ENCODE peak calls at places on chromosomes 3 and 15, in six cellular contexts. C is ovary, B is dorsolateral prefrontal cortex, N is endothelial cell of umbilical vein, A is breast epithelium, I is astrocyte. W is an unnamed sample.

GRCh38 chr15:66196565-66196964 is 57.0 kb downstream of the MEGF11 start:
- DNase-seq in C (no peak), B (no peak), N (no peak), A (no peak), I (peak), W (no peak)

GRCh38 chr3:143536817-143537535 is 311.3 kb downstream of the SLC9A9 start:
- DNase-seq in C (peak), B (no peak), N (no peak), A (no peak), I (peak), W (no peak)

GRCh38 chr15:88882745-88883144 is 12.6 kb downstream of the HAPLN3 start:
- DNase-seq in C (no peak), B (no peak), N (no peak), A (no peak), I (peak), W (no peak)

GRCh38 chr3:125055913-125056705 is at the start of gene HEG1:
- DNase-seq in C (peak), B (peak), N (peak), A (peak), I (peak), W (no peak)

GRCh38 chr3:69370156-69370944 is 15.5 kb downstream of the FRMD4B start:
- DNase-seq in C (peak), B (peak), N (peak), A (no peak), I (no peak), W (no peak)

GRCh38 chr3:40701016-40701588 is 176.3 kb downstream of the ZNF621 start:
- DNase-seq in C (no peak), B (no peak), N (no peak), A (no peak), I (no peak), W (no peak)

GRCh38 chr3:30203301-30203700 is 403.1 kb upstream of the TGFBR2 start:
- DNase-seq in C (no peak), B (no peak), N (no peak), A (no peak), I (peak), W (peak)

GRCh38 chr15:59268199-59268979 is 61.7 kb downstream of the LDHAL6B start:
- DNase-seq in C (no peak), B (no peak), N (peak), A (no peak), I (peak), W (no peak)

GRCh38 chr3:11545186-11545851 is 98.4 kb downstream of the VGLL4 start:
- DNase-seq in C (peak), B (no peak), N (no peak), A (peak), I (no peak), W (no peak)

GRCh38 chr3:151568095-151568685 is 107.3 kb upstream of the IGSF10 start:
- DNase-seq in C (no peak), B (no peak), N (no peak), A (no peak), I (no peak), W (no peak)

GRCh38 chr15:77224352-77224751 is 153.4 kb upstream of the TSPAN3 start:
- DNase-seq in C (no peak), B (no peak), N (peak), A (no peak), I (no peak), W (no peak)

GRCh38 chr3:149245738-149246451 is 24.3 kb upstream of the CP start:
- DNase-seq in C (no peak), B (no peak), N (peak), A (no peak), I (peak), W (no peak)

GRCh38 chr15:98914626-98915025 is 93.0 kb downstream of the PGPEP1L start:
- DNase-seq in C (no peak), B (no peak), N (peak), A (no peak), I (peak), W (peak)

GRCh38 chr15:80823995-80824394 is 44.8 kb downstream of the CEMIP start:
- DNase-seq in C (no peak), B (no peak), N (no peak), A (no peak), I (no peak), W (no peak)

GRCh38 chr15:93052090-93052892 is 36.7 kb downstream of the RGMA start:
- DNase-seq in C (no peak), B (no peak), N (no peak), A (no peak), I (no peak), W (no peak)

GRCh38 chr15:55992769-55993110 is 672 bp downstream of the NEDD4 start:
- DNase-seq in C (no peak), B (no peak), N (no peak), A (no peak), I (no peak), W (peak)

GRCh38 chr15:74406992-74407705 is 26.6 kb downstream of the SEMA7A start:
- DNase-seq in C (peak), B (peak), N (no peak), A (no peak), I (peak), W (peak)

GRCh38 chr3:175029828-175030227 is 170.7 kb downstream of the NAALADL2 start:
- DNase-seq in C (no peak), B (no peak), N (no peak), A (no peak), I (no peak), W (no peak)

GRCh38 chr15:87736401-87736800 is 520.1 kb downstream of the NTRK3 start:
- DNase-seq in C (no peak), B (no peak), N (no peak), A (no peak), I (peak), W (peak)

GRCh38 chr15:46456431-46456830 is 821.6 kb downstream of the SQOR start:
- DNase-seq in C (no peak), B (no peak), N (no peak), A (no peak), I (no peak), W (no peak)

GRCh38 chr3:116757310-116757709 is 47.7 kb downstream of the TUSC7 start:
- DNase-seq in C (no peak), B (no peak), N (no peak), A (no peak), I (no peak), W (no peak)

GRCh38 chr15:91124155-91124554 is 24.1 kb downstream of the SV2B start:
- DNase-seq in C (no peak), B (no peak), N (no peak), A (no peak), I (no peak), W (no peak)

GRCh38 chr3:158160958-158161357 is 51.1 kb downstream of the RSRC1 start:
- DNase-seq in C (no peak), B (no peak), N (no peak), A (no peak), I (peak), W (peak)

GRCh38 chr15:89167267-89168176 is 53.9 kb downstream of the RLBP1 start:
- DNase-seq in C (no peak), B (no peak), N (peak), A (no peak), I (peak), W (no peak)

GRCh38 chr3:151931171-151931570 is 57.7 kb downstream of the SUCNR1 start:
- DNase-seq in C (no peak), B (no peak), N (peak), A (no peak), I (no peak), W (no peak)

GRCh38 chr3:129446926-129447325 is 6.9 kb downstream of the IFT122 start:
- DNase-seq in C (no peak), B (no peak), N (no peak), A (no peak), I (no peak), W (no peak)

GRCh38 chr3:72338942-72339749 is 509.1 kb downstream of the SHQ1 start:
- DNase-seq in C (no peak), B (no peak), N (peak), A (no peak), I (peak), W (peak)

GRCh38 chr3:76063019-76063418 is 277.7 kb upstream of the ZNF717 start:
- DNase-seq in C (no peak), B (no peak), N (no peak), A (no peak), I (peak), W (peak)

GRCh38 chr3:12766541-12766940 is 7.5 kb upstream of the TMEM40 start:
- DNase-seq in C (no peak), B (no peak), N (no peak), A (no peak), I (no peak), W (no peak)

GRCh38 chr3:142275856-142276255 is 50.5 kb upstream of the GK5 start:
- DNase-seq in C (no peak), B (no peak), N (no peak), A (no peak), I (peak), W (peak)

GRCh38 chr3:132549890-132550578 is 47.0 kb upstream of the ACKR4 start:
- DNase-seq in C (no peak), B (no peak), N (peak), A (no peak), I (peak), W (no peak)

GRCh38 chr3:51340311-51340829 is 44.7 kb upstream of the MANF start:
- DNase-seq in C (no peak), B (no peak), N (peak), A (no peak), I (peak), W (peak)

GRCh38 chr3:51338632-51339031 is 46.5 kb upstream of the MANF start:
- DNase-seq in C (no peak), B (no peak), N (no peak), A (no peak), I (no peak), W (no peak)

GRCh38 chr3:51340989-51341636 is 44.0 kb upstream of the MANF start:
- DNase-seq in C (no peak), B (no peak), N (no peak), A (no peak), I (peak), W (no peak)

DNA sequence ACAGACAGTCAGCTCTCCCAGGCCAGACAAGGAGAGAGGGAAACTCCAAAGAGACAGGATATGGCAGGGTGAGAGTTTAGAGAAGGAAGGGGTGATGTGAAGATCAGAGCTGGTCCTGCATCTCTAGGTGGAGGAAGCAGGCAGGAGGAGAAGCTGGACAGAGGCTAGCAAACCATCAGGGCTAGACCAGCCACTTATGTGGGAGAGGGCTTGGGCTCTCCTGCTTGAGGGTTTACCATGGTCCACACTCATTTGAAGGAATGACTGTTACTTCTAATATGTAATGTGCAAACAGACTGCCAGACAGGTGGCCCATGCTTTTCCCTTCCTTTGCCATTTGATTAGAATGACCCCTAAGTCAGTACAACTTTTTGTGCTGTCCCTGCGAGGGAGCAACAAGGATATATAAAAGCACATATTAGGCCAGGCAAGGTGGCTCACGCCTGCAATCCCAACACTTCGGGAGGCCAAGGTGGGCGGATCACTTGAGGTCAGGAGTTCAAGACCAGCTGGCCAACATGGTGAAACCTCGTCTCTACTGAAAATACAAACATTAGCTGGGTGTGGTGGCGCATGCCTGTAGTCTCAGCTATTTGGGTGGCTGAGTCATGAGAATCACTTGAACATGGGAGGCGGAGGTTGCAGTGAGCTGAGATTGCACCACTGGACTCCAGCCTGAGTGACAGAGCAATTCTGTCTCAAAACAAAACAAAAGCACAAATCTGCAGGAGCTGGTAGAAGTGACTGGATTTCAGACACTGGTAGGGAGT is 41.0 kb upstream of the MANF start:
- DNase-seq in C (no peak), B (no peak), N (no peak), A (no peak), I (peak), W (peak)
- H3K27ac ChIP-seq in C (no peak), B (peak), N (no peak), A (no peak), I (no peak), W (peak)

DNA sequence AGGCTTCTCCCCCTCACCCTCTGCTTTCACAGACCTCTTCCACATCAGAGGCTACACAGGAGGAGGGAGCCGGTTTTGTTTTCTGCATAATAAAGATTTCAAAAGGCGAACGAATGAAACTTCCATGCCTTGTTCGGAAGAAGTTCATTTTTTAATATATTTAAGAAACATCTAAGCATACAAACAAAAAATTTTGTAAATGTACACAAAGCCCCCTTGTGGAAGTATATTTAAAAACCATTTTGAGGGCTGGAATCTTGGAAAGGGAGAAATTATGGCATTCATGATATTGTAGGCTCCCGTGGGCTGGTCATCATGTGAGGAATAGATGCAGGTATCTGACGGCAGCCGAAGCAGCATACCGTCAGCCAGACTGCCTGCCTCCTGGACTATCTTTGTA is 90.4 kb downstream of the MECOM start:
- DNase-seq in C (no peak), B (no peak), N (no peak), A (no peak), I (no peak), W (no peak)
- TF ChIP-seq CTCF in C (no peak), B (no peak), N (no peak), A (no peak), I (peak), W (peak)

DNA sequence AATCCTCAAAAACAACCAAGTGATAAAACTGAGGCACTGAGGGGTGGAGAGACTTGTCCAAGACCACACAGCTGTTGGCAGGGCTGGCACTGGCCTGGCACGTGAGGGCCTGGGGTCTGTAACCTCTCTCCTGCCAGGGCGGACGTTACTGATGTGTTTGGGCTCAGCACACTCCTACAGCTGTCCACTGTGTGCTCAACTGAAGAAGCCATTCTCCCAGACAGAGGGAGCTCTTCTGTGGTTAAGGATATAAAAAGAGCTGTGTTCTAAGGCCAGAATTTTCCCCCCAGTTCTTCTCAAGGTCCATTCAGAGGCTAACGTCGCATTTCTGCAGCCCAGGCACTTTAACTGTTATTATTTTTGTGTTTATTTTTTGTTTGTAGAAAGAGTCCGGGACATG is 429.0 kb upstream of the ATP11B start:
- DNase-seq in C (no peak), B (peak), N (no peak), A (no peak), I (peak), W (no peak)
- H3K4me3 ChIP-seq in C (no peak), B (peak), N (no peak), A (no peak), I (peak), W (no peak)

DNA sequence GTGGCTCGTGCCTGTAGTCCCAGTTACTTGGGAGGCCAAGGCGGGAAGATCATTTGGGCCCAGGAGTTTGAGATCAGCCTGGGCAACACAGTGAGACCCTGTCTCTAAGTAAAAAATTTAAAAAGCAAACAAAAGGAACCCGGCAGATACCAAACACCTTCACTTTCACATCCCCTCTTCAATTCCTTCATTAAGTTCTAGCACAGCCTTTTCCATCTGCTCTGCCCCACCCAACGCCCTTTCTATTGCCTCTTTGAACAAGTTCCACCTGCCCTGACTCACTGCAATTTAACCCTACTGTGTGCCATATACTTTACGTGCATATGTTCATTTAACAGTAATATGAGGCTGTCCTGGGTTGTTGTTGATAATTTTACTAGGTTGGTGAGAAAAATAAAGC is 12.4 kb upstream of the SPG11 start:
- DNase-seq in C (no peak), B (no peak), N (no peak), A (no peak), I (no peak), W (no peak)
- H3K27ac ChIP-seq in C (no peak), B (no peak), N (no peak), A (no peak), I (no peak), W (no peak)

GRCh38 chr3:191220908-191221307 is 21.9 kb downstream of the OSTN start:
- DNase-seq in C (no peak), B (no peak), N (no peak), A (no peak), I (no peak), W (no peak)
- TF ChIP-seq CTCF in C (no peak), B (no peak), N (no peak), A (no peak), I (no peak), W (no peak)

W was measured in AG04450.